ENCODE peak calls at places on chromosomes 13 and 19, in five cellular contexts. N is ELR; E is naive thymus-derived CD8-positive, alpha-beta T cell; X is activated CD4-positive, alpha-beta T cell treated with anti-CD3 and anti-CD28 coated beads for 1 hour; Q is GM23338. A is an unnamed sample.

GRCh38 chr13:20258208-20258962 is 26.3 kb upstream of the GJB6 start:
- DNase-seq in N (no peak), E (no peak), X (no peak), Q (no peak), A (no peak)

GRCh38 chr13:91278291-91278690 is 69.2 kb upstream of the MIR17HG start:
- DNase-seq in N (no peak), E (no peak), X (no peak), Q (no peak), A (no peak)

GRCh38 chr13:84479656-84480055 is 597.4 kb upstream of the SLITRK1 start:
- DNase-seq in N (peak), E (no peak), X (no peak), Q (no peak), A (no peak)

GRCh38 chr13:40813662-40814454 is 24.4 kb downstream of the SLC25A15 start:
- DNase-seq in N (peak), E (peak), X (no peak), Q (peak), A (no peak)

GRCh38 chr19:39341122-39341719 is 1.0 kb upstream of the SAMD4B start:
- DNase-seq in N (peak), E (no peak), X (no peak), Q (peak), A (no peak)

GRCh38 chr19:13154241-13154778 is 4.1 kb downstream of the IER2 start:
- DNase-seq in N (peak), E (peak), X (peak), Q (peak), A (no peak)

GRCh38 chr19:58354478-58355030 is 1.3 kb upstream of the A1BG start:
- DNase-seq in N (no peak), E (no peak), X (no peak), Q (no peak), A (no peak)

GRCh38 chr19:6056282-6056741 is 54.0 kb downstream of the RFX2 start:
- DNase-seq in N (no peak), E (no peak), X (no peak), Q (no peak), A (no peak)

GRCh38 chr19:12676384-12676792 is 5.3 kb downstream of the DHPS start:
- DNase-seq in N (peak), E (peak), X (peak), Q (peak), A (no peak)

GRCh38 chr13:47175172-47175806 is 278.4 kb upstream of the HTR2A start:
- DNase-seq in N (peak), E (no peak), X (no peak), Q (no peak), A (no peak)

GRCh38 chr13:114313061-114313860 is 1.0 kb upstream of the CHAMP1 start:
- DNase-seq in N (peak), E (no peak), X (no peak), Q (no peak), A (no peak)

GRCh38 chr19:18809149-18809978 is 18.3 kb upstream of the COMP start:
- DNase-seq in N (peak), E (no peak), X (no peak), Q (no peak), A (no peak)

GRCh38 chr13:29315847-29316246 is 279.6 kb downstream of the SLC7A1 start:
- DNase-seq in N (no peak), E (no peak), X (no peak), Q (no peak), A (no peak)

GRCh38 chr19:15288146-15288963 is 44.0 kb downstream of the BRD4 start:
- DNase-seq in N (no peak), E (no peak), X (no peak), Q (no peak), A (peak)

GRCh38 chr13:41765020-41765419 is 195.9 kb downstream of the VWA8 start:
- DNase-seq in N (no peak), E (no peak), X (no peak), Q (no peak), A (no peak)

GRCh38 chr13:107851670-107852460 is 363.5 kb downstream of the LIG4 start:
- DNase-seq in N (no peak), E (no peak), X (no peak), Q (no peak), A (no peak)

GRCh38 chr13:24073657-24074056 is 86.9 kb upstream of the SPATA13 start:
- DNase-seq in N (no peak), E (no peak), X (no peak), Q (no peak), A (no peak)

GRCh38 chr19:33394723-33395560 is 21.4 kb downstream of the CEBPG start:
- DNase-seq in N (no peak), E (no peak), X (no peak), Q (no peak), A (no peak)

GRCh38 chr13:24624363-24624762 is 55.8 kb upstream of the ATP12A start:
- DNase-seq in N (no peak), E (no peak), X (no peak), Q (no peak), A (no peak)

GRCh38 chr19:39506944-39507714 is 7.8 kb upstream of the SELENOV start:
- DNase-seq in N (peak), E (peak), X (peak), Q (peak), A (peak)